ENCODE peak calls at places on chromosomes 1 and 21, in five cellular contexts. V, X, B, U and C are unnamed samples.

GRCh38 chr1:189237008-189237407 is 1240.7 kb downstream of the BRINP3 start:
- DNase-seq in V (no peak), X (peak; percentile 14), B (no peak), U (no peak), C (no peak)

GRCh38 chr1:92410706-92411105 is 76.0 kb downstream of the GFI1 start:
- DNase-seq in V (no peak), X (no peak), B (no peak), U (no peak), C (no peak)

GRCh38 chr1:216908116-216908515 is 184.9 kb upstream of the ESRRG start:
- DNase-seq in V (no peak), X (no peak), B (no peak), U (no peak), C (no peak)

GRCh38 chr1:41391834-41392527 is 30.7 kb downstream of the FOXO6 start:
- DNase-seq in V (no peak), X (peak; percentile 82), B (no peak), U (no peak), C (no peak)

GRCh38 chr1:164792410-164793004 is 233.5 kb downstream of the PBX1 start:
- DNase-seq in V (no peak), X (no peak), B (no peak), U (no peak), C (no peak)

GRCh38 chr1:24257373-24257772 is 61.8 kb upstream of the GRHL3 start:
- DNase-seq in V (no peak), X (no peak), B (no peak), U (no peak), C (no peak)

GRCh38 chr1:217919683-217920502 is 288.7 kb downstream of the SPATA17 start:
- DNase-seq in V (no peak), X (no peak), B (no peak), U (no peak), C (no peak)

GRCh38 chr1:14945132-14946010 is 208.2 kb upstream of the TMEM51 start:
- DNase-seq in V (no peak), X (no peak), B (no peak), U (peak; percentile 48), C (no peak)

GRCh38 chr1:245085508-245086095 is 69.2 kb upstream of the KIF26B start:
- DNase-seq in V (no peak), X (no peak), B (no peak), U (peak; percentile 95), C (peak; percentile 71)

GRCh38 chr1:187872555-187872954 is 1043.8 kb downstream of the PLA2G4A start:
- DNase-seq in V (no peak), X (no peak), B (no peak), U (no peak), C (no peak)

GRCh38 chr21:29075706-29076447 is 2.4 kb upstream of the CCT8 start:
- DNase-seq in V (no peak), X (no peak), B (no peak), U (peak; percentile 98), C (no peak)

GRCh38 chr1:77273891-77274290 is 7.9 kb upstream of the AK5 start:
- DNase-seq in V (no peak), X (no peak), B (no peak), U (no peak), C (no peak)